ENCODE peak calls at places on chromosomes 7 and 10, in five cellular contexts. P is IMR-90, Y is A549, R is HepG2, L is K562. T is an unnamed sample.

GRCh38 chr7:157140118-157140905 is 1.6 kb downstream of the UBE3C start:
- DNase-seq in Y (no peak), R (no peak), P (no peak), L (no peak), T (no peak)

GRCh38 chr10:124072541-124072940 is 20.9 kb downstream of the CHST15 start:
- DNase-seq in P (no peak), R (no peak), Y (no peak), L (no peak), T (no peak)

GRCh38 chr7:12403287-12404181 is at the start of gene VWDE:
- DNase-seq in L (peak), R (no peak), Y (peak), P (no peak), T (no peak)

GRCh38 chr10:114239117-114239993 is at the start of gene VWA2:
- DNase-seq in Y (peak), P (no peak), R (no peak), L (no peak), T (no peak)

GRCh38 chr10:15744217-15744865 is 24.6 kb upstream of the ITGA8 start:
- DNase-seq in L (peak), R (peak), Y (peak), P (peak), T (no peak)

GRCh38 chr10:52387744-52388143 is 73.7 kb downstream of the DKK1 start:
- DNase-seq in Y (no peak), R (no peak), P (no peak), L (no peak), T (no peak)

GRCh38 chr7:69739906-69740545 is 141.8 kb downstream of the AUTS2 start:
- DNase-seq in R (no peak), P (no peak), Y (no peak), L (no peak), T (no peak)

GRCh38 chr10:28744021-28744420 is 66.7 kb downstream of the BAMBI start:
- DNase-seq in R (no peak), Y (no peak), P (no peak), L (no peak), T (no peak)

GRCh38 chr10:125700355-125700911 is 17.5 kb upstream of the TEX36 start:
- DNase-seq in R (no peak), P (peak), L (no peak), Y (no peak), T (no peak)

GRCh38 chr7:32092346-32092745 is 22.1 kb upstream of the PDE1C start:
- DNase-seq in R (no peak), Y (no peak), P (no peak), L (no peak), T (no peak)

GRCh38 chr7:99006739-99007424 is 128.6 kb downstream of the TRRAP start:
- DNase-seq in L (no peak), R (no peak), Y (no peak), P (no peak), T (no peak)

GRCh38 chr7:93146465-93147127 is 1.6 kb downstream of the SAMD9L start:
- DNase-seq in P (no peak), Y (no peak), R (no peak), L (no peak), T (no peak)

GRCh38 chr10:14880201-14880600 is 1.5 kb downstream of the SUV39H2 start:
- DNase-seq in P (no peak), L (no peak), R (no peak), Y (no peak), T (no peak)

GRCh38 chr7:138477581-138477980 is 17.5 kb downstream of the TRIM24 start:
- DNase-seq in L (no peak), Y (no peak), P (no peak), R (no peak), T (no peak)

GRCh38 chr7:158128572-158128971 is 459.1 kb downstream of the PTPRN2 start:
- DNase-seq in R (no peak), P (no peak), Y (no peak), L (no peak), T (no peak)

GRCh38 chr10:11547111-11547625 is 64.3 kb downstream of the USP6NL start:
- DNase-seq in L (no peak), P (no peak), R (peak), Y (no peak), T (no peak)

GRCh38 chr7:113996405-113996804 is 77.6 kb upstream of the PPP1R3A start:
- DNase-seq in P (peak), L (no peak), Y (no peak), R (no peak), T (no peak)

GRCh38 chr10:91564508-91564907 is 68.4 kb downstream of the PPP1R3C start:
- DNase-seq in L (no peak), P (no peak), R (no peak), Y (no peak), T (no peak)

GRCh38 chr7:51290702-51291290 is 25.8 kb downstream of the COBL start:
- DNase-seq in P (no peak), Y (no peak), R (no peak), L (no peak), T (no peak)

GRCh38 chr7:98997836-98998235 is 119.5 kb downstream of the TRRAP start:
- DNase-seq in L (no peak), P (no peak), R (no peak), Y (no peak), T (no peak)

GRCh38 chr10:28137907-28138880 is 139.3 kb upstream of the ODAD2 start:
- DNase-seq in Y (no peak), L (no peak), R (no peak), P (peak), T (no peak)

GRCh38 chr7:124667754-124668153 is 97.8 kb downstream of the GPR37 start:
- DNase-seq in Y (no peak), P (no peak), L (no peak), R (no peak), T (no peak)

GRCh38 chr7:144713850-144714249 is 122.0 kb downstream of the TPK1 start:
- DNase-seq in L (no peak), R (no peak), P (no peak), Y (no peak), T (no peak)

GRCh38 chr7:71361633-71362032 is 229.7 kb downstream of the GALNT17 start:
- DNase-seq in P (no peak), Y (no peak), L (no peak), R (no peak), T (no peak)

GRCh38 chr10:89515031-89515841 is 20.2 kb downstream of the SLC16A12 start:
- DNase-seq in P (peak), R (no peak), Y (no peak), L (no peak), T (no peak)

GRCh38 chr10:85673270-85673669 is 693.3 kb downstream of the GRID1 start:
- DNase-seq in P (no peak), R (no peak), Y (no peak), L (no peak), T (no peak)

GRCh38 chr10:77350711-77351119 is 286.9 kb downstream of the KCNMA1 start:
- DNase-seq in P (peak), L (peak), Y (peak), R (no peak), T (no peak)

GRCh38 chr10:111297351-111297848 is 220.6 kb downstream of the ADRA2A start:
- DNase-seq in P (no peak), R (no peak), L (no peak), Y (no peak), T (no peak)

GRCh38 chr7:100685631-100686145 is 8.4 kb downstream of the GIGYF1 start:
- DNase-seq in P (no peak), Y (no peak), R (no peak), L (no peak), T (no peak)

GRCh38 chr7:80359029-80359428 is 152.8 kb downstream of the GNAT3 start:
- DNase-seq in Y (no peak), L (no peak), R (no peak), P (no peak), T (no peak)

GRCh38 chr7:157224627-157225026 is 85.9 kb downstream of the UBE3C start:
- DNase-seq in P (peak), R (peak), Y (no peak), L (no peak), T (no peak)

GRCh38 chr10:89916481-89916880 is 215.1 kb downstream of the KIF20B start:
- DNase-seq in R (no peak), P (no peak), Y (no peak), L (no peak), T (no peak)

GRCh38 chr7:13321321-13321720 is 633.9 kb downstream of the ARL4A start:
- DNase-seq in P (no peak), Y (no peak), L (no peak), R (no peak), T (no peak)

GRCh38 chr7:159272739-159273138 is 128.1 kb upstream of the VIPR2 start:
- DNase-seq in L (no peak), P (no peak), R (no peak), Y (no peak), T (no peak)

DNA sequence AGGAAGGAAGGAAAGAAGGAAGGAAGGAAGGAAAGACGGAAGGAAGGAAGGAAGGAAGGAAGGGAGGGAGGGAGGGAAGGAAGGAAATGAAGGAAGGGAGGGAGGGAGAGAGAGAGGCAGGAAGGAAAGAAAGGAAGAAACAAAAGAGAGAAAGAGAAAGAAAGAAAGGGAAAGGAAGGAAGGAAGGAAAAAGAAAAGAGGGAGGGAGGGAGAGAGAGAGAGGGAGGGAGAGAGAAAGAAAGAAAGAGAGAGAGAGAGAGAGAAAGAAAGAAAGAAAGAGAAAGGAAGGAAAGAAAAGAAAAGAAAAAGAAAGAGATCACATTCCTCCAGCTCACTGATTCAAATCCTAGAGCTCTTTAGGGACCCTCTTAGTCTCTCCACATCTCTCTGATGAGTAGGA is 24.7 kb downstream of the ELN start:
- DNase-seq in Y (no peak), P (no peak), L (no peak), R (no peak), T (no peak)
- TF ChIP-seq MAFK in Y (no peak), P (no peak), L (no peak), R (no peak), T (no peak)

DNA sequence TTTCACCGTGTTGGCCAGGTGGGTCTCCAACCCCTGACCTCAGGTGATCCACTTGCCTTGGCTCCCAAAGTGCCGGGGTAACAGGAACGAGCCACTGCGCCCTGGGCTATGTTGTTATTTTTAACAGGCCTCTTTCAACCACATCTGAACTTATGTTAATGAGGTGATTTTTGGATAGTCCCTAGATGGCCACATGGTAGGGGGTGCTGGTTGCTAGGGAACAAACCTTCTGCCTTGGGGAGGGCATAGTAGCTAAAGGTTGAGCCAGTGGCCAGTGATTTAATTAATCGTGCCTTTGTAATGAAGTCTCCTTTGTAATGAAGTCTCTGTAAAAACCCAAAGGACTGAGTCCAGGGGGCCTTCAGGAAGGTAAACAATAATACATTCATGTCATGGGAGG is 9.1 kb downstream of the COMTD1 start:
- DNase-seq in Y (no peak), R (no peak), L (no peak), P (no peak), T (no peak)
- TF ChIP-seq MAFK in Y (no peak), R (no peak), L (no peak), P (no peak), T (no peak)

DNA sequence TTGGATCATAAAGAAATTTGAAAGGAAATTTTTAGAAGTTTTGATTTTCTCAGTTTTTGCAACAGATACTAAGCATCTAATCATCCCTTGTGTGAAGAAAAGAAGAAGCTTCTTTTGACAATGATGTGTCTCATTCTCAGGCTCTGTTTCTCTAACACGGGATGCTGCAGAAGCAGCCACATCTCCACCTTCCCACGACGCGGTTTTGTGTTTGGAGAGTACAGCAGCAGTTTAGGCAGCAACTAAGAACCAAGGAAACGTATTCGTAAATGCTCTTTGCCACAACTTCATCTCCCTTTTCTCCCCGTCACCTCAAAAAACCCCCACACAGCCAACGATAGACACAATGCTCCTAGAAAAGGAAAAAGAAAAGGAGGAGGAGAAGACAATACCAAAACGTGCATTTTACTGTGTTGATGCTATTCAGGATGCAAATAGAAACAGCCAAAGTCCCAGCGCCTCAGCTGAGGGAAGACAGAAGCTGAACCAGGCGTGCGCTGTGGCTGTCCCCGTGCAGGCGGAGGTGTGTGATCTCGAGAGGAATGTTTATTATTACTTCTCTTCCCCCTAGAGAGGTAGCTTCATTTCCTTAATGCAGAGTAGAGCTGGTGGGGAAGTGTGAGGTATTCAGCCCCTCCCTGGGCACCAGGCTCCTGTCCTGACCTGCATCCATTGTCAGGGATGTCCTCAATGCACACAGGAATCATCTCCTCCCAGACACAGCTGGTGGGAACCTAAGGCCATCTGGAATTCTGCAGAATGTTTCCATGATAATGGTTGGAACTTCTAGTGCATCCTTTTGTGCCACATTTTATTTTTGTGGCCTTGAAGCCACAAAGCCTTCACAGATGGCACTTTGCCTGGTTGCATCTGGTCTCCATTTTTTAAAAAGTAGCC is 174.6 kb upstream of the KLF6 start:
- DNase-seq in L (no peak), Y (no peak), P (no peak), R (no peak), T (no peak)
- TF ChIP-seq MAFK in L (no peak), Y (no peak), P (no peak), R (no peak), T (no peak)

GRCh38 chr10:95550073-95550672 is 11.0 kb downstream of the SORBS1 start:
- DNase-seq in R (no peak), P (no peak), Y (no peak), L (no peak), T (no peak)
- TF ChIP-seq MAFK in R (no peak), P (no peak), Y (no peak), L (no peak), T (no peak)

GRCh38 chr10:133128126-133129081 is 31.6 kb upstream of the KNDC1 start:
- DNase-seq in L (no peak), Y (no peak), R (no peak), P (no peak), T (peak)
- TF ChIP-seq MAFK in L (no peak), Y (no peak), R (no peak), P (no peak), T (no peak)

DNA sequence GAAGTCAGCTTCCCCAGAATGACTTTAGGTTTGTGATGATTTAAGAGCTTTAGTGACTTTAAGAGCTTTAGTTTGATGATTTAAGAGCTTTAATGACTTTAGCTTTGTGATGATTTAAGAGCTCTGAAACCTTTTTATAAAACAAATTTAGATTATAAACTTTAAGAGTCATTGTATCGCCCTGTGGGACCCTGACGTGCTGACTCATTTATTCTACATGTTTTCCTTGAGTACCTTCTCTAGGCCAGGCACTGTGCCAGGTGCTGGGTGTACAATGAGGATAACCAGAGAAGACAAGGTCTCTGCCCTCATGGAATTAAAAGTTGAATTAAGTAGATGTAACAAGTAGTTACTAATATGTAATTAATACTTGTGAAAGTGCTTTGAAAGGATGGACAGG is 45.4 kb downstream of the CNNM1 start:
- DNase-seq in R (no peak), L (no peak), Y (no peak), P (no peak), T (no peak)
- TF ChIP-seq MAFK in R (no peak), L (no peak), Y (no peak), P (no peak), T (no peak)

GRCh38 chr10:43890124-43890523 is 241.4 kb upstream of the ZNF32 start:
- DNase-seq in P (peak), R (no peak), Y (no peak), L (no peak), T (no peak)
- TF ChIP-seq MAFK in P (no peak), R (no peak), Y (no peak), L (no peak), T (no peak)